ENCODE peak calls at places on chromosome 18, in eight cellular contexts. X is upper lobe of right lung, Z is cardiac fibroblast, J is Calu3, O is glutamatergic neuron, H is progenitor cell of endocrine pancreas, Y is A673, G is GM23338. W is an unnamed sample.
A peak's percentile ranks its signal among the peaks of the same experiment; 100 is the strongest.

GRCh38 chr18:59994357-59994756 is 94.6 kb downstream of the PMAIP1 start:
- DNase-seq in X (no peak), Z (peak; percentile 22), J (no peak), O (no peak), H (no peak), Y (peak; percentile 15), G (peak; percentile 64), W (no peak)

GRCh38 chr18:3722662-3723433 is 272.9 kb downstream of the TGIF1 start:
- DNase-seq in X (no peak), Z (no peak), J (no peak), O (no peak), H (no peak), Y (no peak), G (no peak), W (no peak)

GRCh38 chr18:2324459-2324858 is 246.8 kb downstream of the METTL4 start:
- DNase-seq in X (no peak), Z (no peak), J (no peak), O (no peak), H (no peak), Y (no peak), G (no peak), W (no peak)

GRCh38 chr18:53796042-53796729 is 428.3 kb downstream of the MBD2 start:
- DNase-seq in X (no peak), Z (peak; percentile 92), J (no peak), O (no peak), H (no peak), Y (peak; percentile 36), G (no peak), W (no peak)

GRCh38 chr18:23752796-23753195 is 63.5 kb downstream of the LAMA3 start:
- DNase-seq in X (no peak), Z (no peak), J (no peak), O (no peak), H (no peak), Y (no peak), G (no peak), W (no peak)

GRCh38 chr18:32315881-32316280 is 126.0 kb downstream of the MEP1B start:
- DNase-seq in X (no peak), Z (peak; percentile 86), J (no peak), O (no peak), H (no peak), Y (no peak), G (no peak), W (no peak)

GRCh38 chr18:3623769-3624545 is 174.0 kb downstream of the TGIF1 start:
- DNase-seq in X (peak; percentile 80), Z (peak; percentile 99), J (peak; percentile 88), O (peak; percentile 20), H (peak; percentile 19), Y (peak; percentile 88), G (peak; percentile 83), W (peak; percentile 52)

GRCh38 chr18:54958711-54959625 is at the start of gene CCDC68:
- DNase-seq in X (peak; percentile 87), Z (peak; percentile 48), J (peak; percentile 89), O (peak; percentile 38), H (no peak), Y (no peak), G (peak; percentile 70), W (no peak)

GRCh38 chr18:70423988-70424387 is 135.1 kb downstream of the SOCS6 start:
- DNase-seq in X (no peak), Z (no peak), J (peak; percentile 73), O (no peak), H (no peak), Y (no peak), G (no peak), W (no peak)

GRCh38 chr18:72541871-72542690 is 2.1 kb downstream of the CBLN2 start:
- DNase-seq in X (no peak), Z (no peak), J (no peak), O (peak; percentile 52), H (peak; percentile 21), Y (peak; percentile 53), G (peak; percentile 47), W (no peak)

GRCh38 chr18:4672152-4672551 is 217.0 kb upstream of the DLGAP1 start:
- DNase-seq in X (no peak), Z (no peak), J (no peak), O (no peak), H (no peak), Y (no peak), G (peak; percentile 1), W (no peak)

GRCh38 chr18:3368193-3368592 is 81.8 kb upstream of the TGIF1 start:
- DNase-seq in X (no peak), Z (peak; percentile 92), J (no peak), O (no peak), H (no peak), Y (no peak), G (no peak), W (no peak)

GRCh38 chr18:61992285-61992684 is 99.5 kb upstream of the RNF152 start:
- DNase-seq in X (no peak), Z (peak; percentile 95), J (peak; percentile 6), O (no peak), H (no peak), Y (peak; percentile 69), G (no peak), W (no peak)

GRCh38 chr18:7927119-7927518 is 360.0 kb downstream of the PTPRM start:
- DNase-seq in X (no peak), Z (no peak), J (no peak), O (no peak), H (no peak), Y (no peak), G (no peak), W (no peak)

GRCh38 chr18:3671181-3671580 is 221.2 kb downstream of the TGIF1 start:
- DNase-seq in X (no peak), Z (no peak), J (no peak), O (no peak), H (no peak), Y (no peak), G (no peak), W (no peak)

GRCh38 chr18:48123324-48123723 is 192.9 kb upstream of the SMAD2 start:
- DNase-seq in X (no peak), Z (no peak), J (no peak), O (no peak), H (no peak), Y (no peak), G (no peak), W (no peak)

GRCh38 chr18:48123965-48124364 is 193.5 kb upstream of the SMAD2 start:
- DNase-seq in X (no peak), Z (no peak), J (no peak), O (no peak), H (no peak), Y (no peak), G (no peak), W (no peak)

GRCh38 chr18:48125724-48126123 is 195.3 kb upstream of the SMAD2 start:
- DNase-seq in X (no peak), Z (no peak), J (no peak), O (no peak), H (no peak), Y (no peak), G (no peak), W (no peak)

GRCh38 chr18:48126240-48126639 is 195.8 kb upstream of the SMAD2 start:
- DNase-seq in X (no peak), Z (no peak), J (no peak), O (no peak), H (no peak), Y (no peak), G (no peak), W (no peak)

GRCh38 chr18:48124857-48125626 is 194.6 kb upstream of the SMAD2 start:
- DNase-seq in X (no peak), Z (no peak), J (no peak), O (no peak), H (no peak), Y (no peak), G (no peak), W (no peak)
- TF ChIP-seq CTCF in X (no peak), Z (no peak), J (no peak), O (no peak), H (no peak), Y (no peak), G (no peak), W (no peak)

GRCh38 chr18:362914-363295 is 95.1 kb upstream of the THOC1 start:
- DNase-seq in X (no peak), Z (no peak), J (no peak), O (no peak), H (no peak), Y (no peak), G (no peak), W (no peak)
- TF ChIP-seq CTCF in X (no peak), Z (no peak), J (no peak), O (no peak), H (no peak), Y (no peak), G (no peak), W (no peak)

DNA sequence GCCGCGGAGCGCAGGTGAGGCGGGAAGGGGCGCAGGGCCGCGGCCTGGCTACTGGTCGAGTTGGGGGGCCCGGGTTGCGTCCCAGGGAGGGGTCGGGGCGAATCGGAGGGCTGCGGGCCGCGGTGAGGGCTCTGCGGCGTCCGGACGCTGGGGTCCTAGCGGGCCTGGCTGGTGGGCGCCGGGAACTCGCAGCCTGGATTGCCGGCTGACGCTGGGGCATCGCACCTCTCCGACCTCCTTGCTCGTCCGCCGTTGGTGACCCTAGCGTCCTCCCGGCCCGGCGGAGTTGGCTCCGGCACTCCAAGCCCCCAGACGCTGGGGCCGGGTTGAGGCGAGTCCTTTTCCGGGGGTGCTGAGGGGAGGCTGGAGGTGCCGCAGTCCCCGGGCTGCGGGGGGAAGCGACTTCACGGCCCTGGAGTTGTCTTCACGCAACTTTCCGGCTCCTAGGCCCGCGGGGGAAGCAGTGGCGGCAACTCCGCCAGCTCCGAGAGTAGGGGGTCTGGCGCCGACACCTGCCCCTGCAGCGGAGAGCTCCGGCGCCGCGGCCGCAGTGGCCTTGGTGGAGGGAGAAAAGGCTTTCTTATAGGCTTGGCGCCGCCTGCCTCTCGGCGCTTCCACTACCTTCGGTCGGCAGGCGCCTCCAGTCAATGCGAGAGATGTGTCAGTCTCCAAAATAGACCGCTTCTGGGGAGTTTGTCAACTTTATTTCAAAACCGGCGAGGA is 70.3 kb downstream of the HAUS1 start:
- DNase-seq in X (peak; percentile 70), Z (peak; percentile 47), J (no peak), O (peak; percentile 64), H (peak; percentile 34), Y (peak; percentile 49), G (peak; percentile 65), W (no peak)
- TF ChIP-seq CTCF in X (no peak), Z (no peak), J (no peak), O (no peak), H (no peak), Y (no peak), G (peak; percentile 3), W (no peak)

GRCh38 chr18:49626842-49627360 is 65.0 kb downstream of the LIPG start:
- DNase-seq in X (no peak), Z (no peak), J (no peak), O (no peak), H (no peak), Y (no peak), G (no peak), W (no peak)

GRCh38 chr18:49628119-49628518 is 66.3 kb downstream of the LIPG start:
- DNase-seq in X (no peak), Z (peak; percentile 39), J (no peak), O (no peak), H (no peak), Y (peak; percentile 52), G (no peak), W (no peak)

GRCh38 chr18:49631146-49631866 is 69.4 kb downstream of the LIPG start:
- DNase-seq in X (no peak), Z (no peak), J (no peak), O (no peak), H (no peak), Y (no peak), G (no peak), W (no peak)

GRCh38 chr18:49630246-49630699 is 68.4 kb downstream of the LIPG start:
- DNase-seq in X (no peak), Z (peak; percentile 26), J (no peak), O (no peak), H (no peak), Y (no peak), G (no peak), W (no peak)

GRCh38 chr18:49628993-49629795 is 67.3 kb downstream of the LIPG start:
- DNase-seq in X (no peak), Z (no peak), J (no peak), O (no peak), H (no peak), Y (no peak), G (peak; percentile 47), W (no peak)
- TF ChIP-seq CTCF in X (peak; percentile 21), Z (peak; percentile 6), J (peak; percentile 23), O (peak; percentile 31), H (peak; percentile 60), Y (peak; percentile 37), G (peak; percentile 59), W (no peak)

W was measured in CD14-positive monocyte.